ENCODE peak calls at places on chromosomes 13 and 19, in nine cellular contexts. One of them, this sample, is unnamed.

GRCh38 chr13:106083620-106084350 is 451.7 kb downstream of the EFNB2 start:
- DNase-seq in astrocyte of the spinal cord: peak
- DNase-seq in CD4-positive, alpha-beta T cell: no peak
- DNase-seq in omental fat pad: no peak
- DNase-seq in progenitor cell of endocrine pancreas: no peak
- DNase-seq in kidney epithelial cell: no peak
- DNase-seq in stomach: peak
- DNase-seq in right lobe of liver: no peak
- DNase-seq in AG09309: no peak
- DNase-seq in this sample: no peak

GRCh38 chr19:6412111-6412999 is 12.3 kb downstream of the KHSRP start:
- DNase-seq in omental fat pad: no peak
- DNase-seq in CD4-positive, alpha-beta T cell: peak
- DNase-seq in stomach: peak
- DNase-seq in progenitor cell of endocrine pancreas: peak
- DNase-seq in right lobe of liver: no peak
- DNase-seq in astrocyte of the spinal cord: no peak
- DNase-seq in AG09309: no peak
- DNase-seq in kidney epithelial cell: no peak
- DNase-seq in this sample: no peak

GRCh38 chr19:33740811-33741396 is 55.8 kb upstream of the KCTD15 start:
- DNase-seq in CD4-positive, alpha-beta T cell: no peak
- DNase-seq in astrocyte of the spinal cord: peak
- DNase-seq in stomach: no peak
- DNase-seq in AG09309: peak
- DNase-seq in kidney epithelial cell: no peak
- DNase-seq in omental fat pad: no peak
- DNase-seq in right lobe of liver: no peak
- DNase-seq in progenitor cell of endocrine pancreas: peak
- DNase-seq in this sample: no peak

GRCh38 chr13:49635599-49636433 is 7.5 kb downstream of the ARL11 start:
- DNase-seq in stomach: peak
- DNase-seq in AG09309: no peak
- DNase-seq in omental fat pad: no peak
- DNase-seq in kidney epithelial cell: no peak
- DNase-seq in astrocyte of the spinal cord: peak
- DNase-seq in progenitor cell of endocrine pancreas: no peak
- DNase-seq in CD4-positive, alpha-beta T cell: peak
- DNase-seq in right lobe of liver: no peak
- DNase-seq in this sample: no peak

GRCh38 chr19:2888739-2889224 is 11.9 kb upstream of the ZNF57 start:
- DNase-seq in omental fat pad: no peak
- DNase-seq in AG09309: no peak
- DNase-seq in progenitor cell of endocrine pancreas: no peak
- DNase-seq in right lobe of liver: no peak
- DNase-seq in kidney epithelial cell: no peak
- DNase-seq in CD4-positive, alpha-beta T cell: peak
- DNase-seq in stomach: no peak
- DNase-seq in astrocyte of the spinal cord: no peak
- DNase-seq in this sample: no peak

GRCh38 chr19:52621376-52621775 is 16.8 kb downstream of the ZNF83 start:
- DNase-seq in right lobe of liver: no peak
- DNase-seq in CD4-positive, alpha-beta T cell: no peak
- DNase-seq in kidney epithelial cell: no peak
- DNase-seq in omental fat pad: no peak
- DNase-seq in progenitor cell of endocrine pancreas: no peak
- DNase-seq in AG09309: no peak
- DNase-seq in astrocyte of the spinal cord: no peak
- DNase-seq in stomach: no peak
- DNase-seq in this sample: no peak

GRCh38 chr13:28541966-28542365 is 47.0 kb upstream of the FLT1 start:
- DNase-seq in omental fat pad: no peak
- DNase-seq in stomach: no peak
- DNase-seq in CD4-positive, alpha-beta T cell: no peak
- DNase-seq in kidney epithelial cell: no peak
- DNase-seq in AG09309: no peak
- DNase-seq in progenitor cell of endocrine pancreas: no peak
- DNase-seq in astrocyte of the spinal cord: no peak
- DNase-seq in right lobe of liver: no peak
- DNase-seq in this sample: peak

GRCh38 chr19:7870571-7871279 is 3.5 kb downstream of the PRR36 start:
- DNase-seq in AG09309: no peak
- DNase-seq in progenitor cell of endocrine pancreas: no peak
- DNase-seq in CD4-positive, alpha-beta T cell: no peak
- DNase-seq in stomach: peak
- DNase-seq in astrocyte of the spinal cord: peak
- DNase-seq in kidney epithelial cell: no peak
- DNase-seq in omental fat pad: no peak
- DNase-seq in right lobe of liver: no peak
- DNase-seq in this sample: no peak

GRCh38 chr19:51007488-51007887 is 6.1 kb upstream of the KLK8 start:
- DNase-seq in AG09309: no peak
- DNase-seq in progenitor cell of endocrine pancreas: no peak
- DNase-seq in CD4-positive, alpha-beta T cell: no peak
- DNase-seq in astrocyte of the spinal cord: no peak
- DNase-seq in omental fat pad: no peak
- DNase-seq in kidney epithelial cell: no peak
- DNase-seq in stomach: no peak
- DNase-seq in right lobe of liver: no peak
- DNase-seq in this sample: no peak

GRCh38 chr13:105432408-105432807 is 1103.1 kb downstream of the EFNB2 start:
- DNase-seq in astrocyte of the spinal cord: peak
- DNase-seq in omental fat pad: no peak
- DNase-seq in progenitor cell of endocrine pancreas: no peak
- DNase-seq in AG09309: no peak
- DNase-seq in stomach: no peak
- DNase-seq in right lobe of liver: no peak
- DNase-seq in CD4-positive, alpha-beta T cell: no peak
- DNase-seq in kidney epithelial cell: no peak
- DNase-seq in this sample: no peak

GRCh38 chr13:114015608-114016295 is 41.9 kb upstream of the C13orf46 start:
- DNase-seq in stomach: peak
- DNase-seq in astrocyte of the spinal cord: no peak
- DNase-seq in CD4-positive, alpha-beta T cell: no peak
- DNase-seq in progenitor cell of endocrine pancreas: no peak
- DNase-seq in kidney epithelial cell: no peak
- DNase-seq in right lobe of liver: no peak
- DNase-seq in omental fat pad: no peak
- DNase-seq in AG09309: no peak
- DNase-seq in this sample: no peak

GRCh38 chr19:13459351-13459750 is 46.9 kb downstream of the CACNA1A start:
- DNase-seq in CD4-positive, alpha-beta T cell: no peak
- DNase-seq in stomach: no peak
- DNase-seq in kidney epithelial cell: no peak
- DNase-seq in astrocyte of the spinal cord: no peak
- DNase-seq in progenitor cell of endocrine pancreas: no peak
- DNase-seq in right lobe of liver: no peak
- DNase-seq in AG09309: no peak
- DNase-seq in omental fat pad: no peak
- DNase-seq in this sample: no peak

GRCh38 chr13:75739244-75739868 is 103.2 kb downstream of the LMO7 start:
- DNase-seq in omental fat pad: no peak
- DNase-seq in right lobe of liver: no peak
- DNase-seq in stomach: no peak
- DNase-seq in CD4-positive, alpha-beta T cell: no peak
- DNase-seq in kidney epithelial cell: no peak
- DNase-seq in progenitor cell of endocrine pancreas: no peak
- DNase-seq in astrocyte of the spinal cord: no peak
- DNase-seq in AG09309: no peak
- DNase-seq in this sample: no peak

GRCh38 chr13:37295046-37295445 is 189.6 kb upstream of the CSNK1A1L start:
- DNase-seq in AG09309: no peak
- DNase-seq in right lobe of liver: no peak
- DNase-seq in progenitor cell of endocrine pancreas: no peak
- DNase-seq in stomach: peak
- DNase-seq in astrocyte of the spinal cord: peak
- DNase-seq in omental fat pad: no peak
- DNase-seq in CD4-positive, alpha-beta T cell: no peak
- DNase-seq in kidney epithelial cell: no peak
- DNase-seq in this sample: no peak

GRCh38 chr19:38130399-38130798 is 93.6 kb downstream of the DPF1 start:
- DNase-seq in AG09309: no peak
- DNase-seq in CD4-positive, alpha-beta T cell: no peak
- DNase-seq in kidney epithelial cell: no peak
- DNase-seq in astrocyte of the spinal cord: no peak
- DNase-seq in right lobe of liver: no peak
- DNase-seq in omental fat pad: no peak
- DNase-seq in progenitor cell of endocrine pancreas: no peak
- DNase-seq in stomach: no peak
- DNase-seq in this sample: no peak

GRCh38 chr19:10505583-10506229 is 2.5 kb upstream of the KEAP1 start:
- DNase-seq in stomach: peak
- DNase-seq in right lobe of liver: peak
- DNase-seq in omental fat pad: peak
- DNase-seq in astrocyte of the spinal cord: peak
- DNase-seq in CD4-positive, alpha-beta T cell: peak
- DNase-seq in progenitor cell of endocrine pancreas: peak
- DNase-seq in kidney epithelial cell: no peak
- DNase-seq in AG09309: no peak
- DNase-seq in this sample: no peak

GRCh38 chr19:18437481-18438330 is at the start of gene ISYNA1:
- DNase-seq in kidney epithelial cell: no peak
- DNase-seq in AG09309: no peak
- DNase-seq in stomach: peak
- DNase-seq in right lobe of liver: no peak
- DNase-seq in CD4-positive, alpha-beta T cell: peak
- DNase-seq in progenitor cell of endocrine pancreas: no peak
- DNase-seq in omental fat pad: no peak
- DNase-seq in astrocyte of the spinal cord: peak
- DNase-seq in this sample: no peak

GRCh38 chr19:18436651-18437478 is 1.1 kb downstream of the ISYNA1 start:
- DNase-seq in omental fat pad: no peak
- DNase-seq in AG09309: no peak
- DNase-seq in kidney epithelial cell: no peak
- DNase-seq in stomach: peak
- DNase-seq in astrocyte of the spinal cord: peak
- DNase-seq in right lobe of liver: peak
- DNase-seq in CD4-positive, alpha-beta T cell: peak
- DNase-seq in progenitor cell of endocrine pancreas: peak
- DNase-seq in this sample: no peak

GRCh38 chr19:18439910-18440237 is 1.9 kb upstream of the ISYNA1 start:
- DNase-seq in right lobe of liver: no peak
- DNase-seq in astrocyte of the spinal cord: no peak
- DNase-seq in stomach: no peak
- DNase-seq in omental fat pad: no peak
- DNase-seq in AG09309: no peak
- DNase-seq in kidney epithelial cell: no peak
- DNase-seq in CD4-positive, alpha-beta T cell: no peak
- DNase-seq in progenitor cell of endocrine pancreas: no peak
- DNase-seq in this sample: no peak

GRCh38 chr19:18439025-18439909 is 1.3 kb upstream of the ISYNA1 start:
- DNase-seq in progenitor cell of endocrine pancreas: no peak
- DNase-seq in stomach: peak
- DNase-seq in kidney epithelial cell: no peak
- DNase-seq in right lobe of liver: peak
- DNase-seq in CD4-positive, alpha-beta T cell: no peak
- DNase-seq in AG09309: no peak
- DNase-seq in astrocyte of the spinal cord: no peak
- DNase-seq in omental fat pad: no peak
- DNase-seq in this sample: no peak

GRCh38 chr19:18438331-18439024 is 545 bp upstream of the ISYNA1 start:
- DNase-seq in stomach: no peak
- DNase-seq in right lobe of liver: no peak
- DNase-seq in astrocyte of the spinal cord: peak
- DNase-seq in progenitor cell of endocrine pancreas: no peak
- DNase-seq in omental fat pad: no peak
- DNase-seq in CD4-positive, alpha-beta T cell: no peak
- DNase-seq in kidney epithelial cell: no peak
- DNase-seq in AG09309: no peak
- DNase-seq in this sample: no peak
- TF ChIP-seq CTCF in stomach: no peak
- TF ChIP-seq CTCF in right lobe of liver: no peak
- TF ChIP-seq CTCF in astrocyte of the spinal cord: no peak
- TF ChIP-seq CTCF in progenitor cell of endocrine pancreas: no peak
- TF ChIP-seq CTCF in omental fat pad: no peak
- TF ChIP-seq CTCF in CD4-positive, alpha-beta T cell: no peak
- TF ChIP-seq CTCF in kidney epithelial cell: no peak
- TF ChIP-seq CTCF in AG09309: no peak
- TF ChIP-seq CTCF in this sample: no peak

GRCh38 chr13:84896128-84896527 is 903.1 kb downstream of the SLITRK6 start:
- DNase-seq in AG09309: peak
- DNase-seq in CD4-positive, alpha-beta T cell: no peak
- DNase-seq in omental fat pad: no peak
- DNase-seq in stomach: no peak
- DNase-seq in progenitor cell of endocrine pancreas: peak
- DNase-seq in kidney epithelial cell: peak
- DNase-seq in right lobe of liver: no peak
- DNase-seq in astrocyte of the spinal cord: peak
- DNase-seq in this sample: peak

GRCh38 chr13:84894749-84895148 is 904.5 kb downstream of the SLITRK6 start:
- DNase-seq in omental fat pad: no peak
- DNase-seq in right lobe of liver: no peak
- DNase-seq in stomach: no peak
- DNase-seq in CD4-positive, alpha-beta T cell: no peak
- DNase-seq in kidney epithelial cell: no peak
- DNase-seq in AG09309: no peak
- DNase-seq in progenitor cell of endocrine pancreas: no peak
- DNase-seq in astrocyte of the spinal cord: no peak
- DNase-seq in this sample: no peak
- TF ChIP-seq CTCF in omental fat pad: no peak
- TF ChIP-seq CTCF in right lobe of liver: no peak
- TF ChIP-seq CTCF in stomach: no peak
- TF ChIP-seq CTCF in CD4-positive, alpha-beta T cell: no peak
- TF ChIP-seq CTCF in kidney epithelial cell: no peak
- TF ChIP-seq CTCF in AG09309: no peak
- TF ChIP-seq CTCF in progenitor cell of endocrine pancreas: no peak
- TF ChIP-seq CTCF in astrocyte of the spinal cord: no peak
- TF ChIP-seq CTCF in this sample: no peak

GRCh38 chr19:35236638-35237400 is 8.3 kb upstream of the FAM187B start:
- DNase-seq in CD4-positive, alpha-beta T cell: no peak
- DNase-seq in omental fat pad: no peak
- DNase-seq in AG09309: no peak
- DNase-seq in kidney epithelial cell: no peak
- DNase-seq in progenitor cell of endocrine pancreas: no peak
- DNase-seq in right lobe of liver: no peak
- DNase-seq in stomach: no peak
- DNase-seq in astrocyte of the spinal cord: no peak
- DNase-seq in this sample: no peak
- TF ChIP-seq CTCF in CD4-positive, alpha-beta T cell: peak
- TF ChIP-seq CTCF in omental fat pad: no peak
- TF ChIP-seq CTCF in AG09309: peak
- TF ChIP-seq CTCF in kidney epithelial cell: no peak
- TF ChIP-seq CTCF in progenitor cell of endocrine pancreas: no peak
- TF ChIP-seq CTCF in right lobe of liver: peak
- TF ChIP-seq CTCF in stomach: no peak
- TF ChIP-seq CTCF in astrocyte of the spinal cord: no peak
- TF ChIP-seq CTCF in this sample: no peak

GRCh38 chr13:78256479-78256878 is 337.8 kb upstream of the EDNRB start:
- DNase-seq in right lobe of liver: no peak
- DNase-seq in kidney epithelial cell: no peak
- DNase-seq in AG09309: no peak
- DNase-seq in progenitor cell of endocrine pancreas: no peak
- DNase-seq in astrocyte of the spinal cord: no peak
- DNase-seq in stomach: no peak
- DNase-seq in omental fat pad: no peak
- DNase-seq in CD4-positive, alpha-beta T cell: no peak
- DNase-seq in this sample: no peak

GRCh38 chr13:78254113-78254512 is 335.5 kb upstream of the EDNRB start:
- DNase-seq in AG09309: no peak
- DNase-seq in CD4-positive, alpha-beta T cell: no peak
- DNase-seq in stomach: no peak
- DNase-seq in right lobe of liver: no peak
- DNase-seq in omental fat pad: no peak
- DNase-seq in progenitor cell of endocrine pancreas: no peak
- DNase-seq in astrocyte of the spinal cord: no peak
- DNase-seq in kidney epithelial cell: no peak
- DNase-seq in this sample: no peak

GRCh38 chr13:78258304-78258703 is 339.7 kb upstream of the EDNRB start:
- DNase-seq in kidney epithelial cell: no peak
- DNase-seq in right lobe of liver: no peak
- DNase-seq in AG09309: no peak
- DNase-seq in CD4-positive, alpha-beta T cell: no peak
- DNase-seq in astrocyte of the spinal cord: no peak
- DNase-seq in omental fat pad: no peak
- DNase-seq in progenitor cell of endocrine pancreas: no peak
- DNase-seq in stomach: no peak
- DNase-seq in this sample: no peak
- TF ChIP-seq CTCF in kidney epithelial cell: no peak
- TF ChIP-seq CTCF in right lobe of liver: no peak
- TF ChIP-seq CTCF in AG09309: no peak
- TF ChIP-seq CTCF in CD4-positive, alpha-beta T cell: no peak
- TF ChIP-seq CTCF in astrocyte of the spinal cord: no peak
- TF ChIP-seq CTCF in omental fat pad: no peak
- TF ChIP-seq CTCF in progenitor cell of endocrine pancreas: no peak
- TF ChIP-seq CTCF in stomach: no peak
- TF ChIP-seq CTCF in this sample: no peak

This sample was measured in AG04449.